ENCODE peak calls at places on chromosomes 11 and 22, in four cellular contexts. E is tibial nerve, M is HFF-Myc, Y is left ventricle myocardium inferior. Q is an unnamed sample.

GRCh38 chr11:3609416-3610265 is 32.2 kb downstream of the ART5 start:
- DNase-seq in Y (no peak), E (no peak), M (peak), Q (no peak)

GRCh38 chr22:48319321-48320047 is 1508.2 kb downstream of the BRD1 start:
- DNase-seq in Y (no peak), E (no peak), M (no peak), Q (peak)

GRCh38 chr11:35932121-35932520 is 11.7 kb upstream of the LDLRAD3 start:
- DNase-seq in M (no peak), E (no peak), Y (no peak), Q (no peak)

GRCh38 chr22:35023692-35024363 is 42.1 kb upstream of the ISX start:
- DNase-seq in E (peak), M (peak), Y (peak), Q (peak)

GRCh38 chr11:68036717-68037239 is 2.0 kb upstream of the TCIRG1 start:
- DNase-seq in E (no peak), M (no peak), Y (peak), Q (peak)

GRCh38 chr11:69559181-69559580 is 77.7 kb downstream of the LINC01488 start:
- DNase-seq in M (no peak), E (no peak), Y (no peak), Q (no peak)

GRCh38 chr11:31610544-31610943 is 101.0 kb downstream of the ELP4 start:
- DNase-seq in M (no peak), Y (no peak), E (no peak), Q (no peak)

GRCh38 chr22:41746563-41747400 is 47.5 kb downstream of the MEI1 start:
- DNase-seq in Y (peak), E (peak), M (peak), Q (peak)

GRCh38 chr22:29748248-29748893 is 18.4 kb downstream of the ZMAT5 start:
- DNase-seq in E (no peak), M (no peak), Y (no peak), Q (no peak)

GRCh38 chr11:17781221-17781620 is 46.6 kb downstream of the KCNC1 start:
- DNase-seq in Y (no peak), M (no peak), E (no peak), Q (no peak)

DNA sequence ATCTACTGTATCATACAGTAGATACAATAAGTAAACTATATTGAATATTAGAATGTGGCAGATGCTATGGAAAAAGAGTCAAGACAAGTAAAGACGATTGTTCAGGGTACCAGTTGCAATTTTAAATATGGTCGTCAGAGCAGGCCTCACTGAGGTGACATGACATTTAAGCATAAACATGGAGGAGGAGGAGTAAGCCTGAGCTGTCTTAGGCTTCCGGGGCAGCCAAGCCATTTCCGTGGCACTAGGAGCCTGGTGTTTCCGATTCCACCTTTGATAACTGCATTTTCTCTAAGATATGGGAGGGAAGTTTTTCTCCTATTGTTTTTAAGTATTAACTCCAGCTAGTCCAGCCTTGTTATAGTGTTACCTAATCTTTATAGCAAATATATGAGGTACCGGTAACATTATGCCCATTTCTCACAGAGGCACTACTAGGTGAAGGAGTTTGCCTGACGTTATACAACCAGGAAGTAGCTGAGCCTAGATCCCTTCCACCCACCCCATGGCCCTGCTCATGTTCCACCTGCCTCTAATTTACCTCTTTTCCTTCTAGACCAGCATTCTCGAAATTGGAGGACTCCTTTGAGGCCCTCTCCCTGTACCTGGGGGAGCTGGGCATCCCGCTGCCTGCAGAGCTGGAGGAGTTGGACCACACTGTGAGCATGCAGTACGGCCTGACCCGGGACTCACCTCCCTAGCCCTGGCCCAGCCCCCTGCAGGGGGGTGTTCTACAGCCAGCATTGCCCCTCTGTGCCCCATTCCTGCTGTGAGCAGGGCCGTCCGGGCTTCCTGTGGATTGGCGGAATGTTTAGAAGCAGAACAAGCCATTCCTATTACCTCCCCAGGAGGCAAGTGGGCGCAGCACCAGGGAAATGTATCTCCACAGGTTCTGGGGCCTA is 14.3 kb downstream of the PIK3IP1 start:
- DNase-seq in Y (no peak), M (no peak), E (no peak), Q (no peak)
- H3K4me3 ChIP-seq in Y (no peak), M (no peak), E (no peak), Q (no peak)

GRCh38 chr11:63502252-63502820 is 3.5 kb upstream of the LGALS12 start:
- DNase-seq in E (no peak), Y (no peak), M (no peak), Q (no peak)

GRCh38 chr11:63504054-63504453 is 1.8 kb upstream of the LGALS12 start:
- DNase-seq in M (no peak), Y (no peak), E (no peak), Q (no peak)

GRCh38 chr11:63501236-63501635 is 4.6 kb upstream of the LGALS12 start:
- DNase-seq in E (no peak), M (no peak), Y (no peak), Q (no peak)

GRCh38 chr11:63504933-63505586 is 824 bp upstream of the LGALS12 start:
- DNase-seq in E (no peak), Y (peak), M (no peak), Q (no peak)

GRCh38 chr11:63503492-63503891 is 2.4 kb upstream of the LGALS12 start:
- DNase-seq in M (no peak), E (no peak), Y (no peak), Q (no peak)
- H3K4me3 ChIP-seq in M (no peak), E (no peak), Y (no peak), Q (no peak)

DNA sequence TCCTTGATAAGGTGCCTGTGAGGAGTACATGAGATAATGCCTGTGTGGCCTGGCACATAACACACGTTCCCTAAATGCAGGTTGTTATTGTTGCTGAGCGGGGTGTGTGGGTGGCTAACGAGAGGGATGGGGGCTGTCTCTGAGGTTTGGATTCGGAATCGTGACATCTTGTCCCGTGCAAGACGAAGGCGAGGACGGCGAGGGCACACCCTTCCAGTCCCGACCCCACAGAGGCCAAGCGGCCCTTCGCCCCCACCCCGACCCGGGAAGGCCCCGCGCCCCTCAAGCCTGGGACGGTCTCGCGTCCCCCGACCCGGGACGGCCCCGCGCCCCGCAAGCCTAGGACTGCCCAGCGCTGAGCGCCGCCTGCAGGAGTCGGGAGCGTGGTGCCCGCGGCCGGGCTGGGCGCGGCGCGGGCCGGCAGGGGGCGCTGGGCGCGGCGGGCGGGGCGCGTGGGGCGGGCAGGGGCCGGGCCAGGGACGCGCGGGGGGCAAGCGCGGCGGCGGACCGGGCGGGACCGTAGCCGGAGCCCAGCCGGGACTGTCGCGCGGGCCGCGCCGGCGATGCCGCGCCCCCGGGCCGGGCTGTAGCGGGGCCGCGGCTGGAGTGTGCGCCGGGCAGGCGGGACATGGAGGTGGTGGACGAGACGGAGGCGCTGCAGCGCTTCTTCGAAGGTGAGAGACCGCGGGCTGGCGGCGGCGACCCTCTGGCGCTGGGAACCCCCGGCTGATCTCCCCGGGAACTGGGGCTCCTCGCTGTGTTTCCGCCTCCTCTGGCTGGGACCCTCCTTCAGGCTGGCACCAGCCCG is at the start of gene MYRF:
- DNase-seq in E (no peak), Y (peak), M (no peak), Q (peak)
- H3K4me3 ChIP-seq in E (peak), Y (peak), M (peak), Q (peak)

GRCh38 chr22:27796118-27796517 is 5.4 kb downstream of the MN1 start:
- DNase-seq in Y (no peak), E (no peak), M (no peak), Q (no peak)
- H3K4me3 ChIP-seq in Y (peak), E (no peak), M (no peak), Q (no peak)

GRCh38 chr11:94401773-94402265 is 600 bp upstream of the GPR83 start:
- DNase-seq in M (no peak), Y (no peak), E (no peak), Q (no peak)
- H3K4me3 ChIP-seq in M (peak), Y (peak), E (peak), Q (no peak)

DNA sequence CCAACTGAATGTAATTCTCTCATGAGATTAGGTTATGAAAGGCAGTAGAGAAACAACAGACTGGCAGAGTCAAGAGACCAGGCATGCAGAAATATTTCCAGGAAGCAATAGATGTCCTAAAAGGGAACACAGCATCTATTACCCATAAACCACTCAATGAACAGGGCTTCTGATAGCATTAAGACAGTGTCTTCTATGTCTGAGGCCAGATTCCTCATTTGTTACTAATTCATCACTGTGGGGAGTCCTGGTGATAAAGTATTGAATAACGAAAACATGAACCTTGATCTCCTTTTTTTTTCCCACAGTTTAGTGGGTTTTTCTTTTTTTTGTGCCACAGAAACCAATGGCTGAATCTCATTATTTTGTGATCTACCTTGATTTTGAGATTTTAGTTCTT is 339.0 kb downstream of the METTL15 start:
- DNase-seq in Y (no peak), M (no peak), E (no peak), Q (no peak)
- H3K4me3 ChIP-seq in Y (no peak), M (no peak), E (no peak), Q (no peak)

Q was measured in mucosa of descending colon.